ENCODE peak calls at places on chromosomes 13 and 19, in four cellular contexts. C, Y, A and G are unnamed samples.

GRCh38 chr19:40472516-40472915 is 5.7 kb downstream of the SPTBN4 start:
- DNase-seq in A (no peak), Y (no peak), C (no peak), G (no peak)

GRCh38 chr19:46892252-46893179 is 31.7 kb downstream of the ARHGAP35 start:
- DNase-seq in C (no peak), Y (no peak), A (no peak), G (no peak)

GRCh38 chr13:114004416-114005205 is 30.7 kb upstream of the C13orf46 start:
- DNase-seq in A (no peak), C (no peak), Y (peak), G (no peak)

GRCh38 chr13:77584111-77584510 is 48.6 kb downstream of the SCEL start:
- DNase-seq in C (no peak), Y (peak), A (no peak), G (no peak)

GRCh38 chr13:107927557-107927956 is 287.8 kb downstream of the LIG4 start:
- DNase-seq in A (no peak), Y (no peak), C (no peak), G (no peak)

GRCh38 chr13:39341238-39341637 is 261.8 kb downstream of the LHFPL6 start:
- DNase-seq in Y (no peak), C (no peak), A (no peak), G (no peak)

GRCh38 chr19:48737360-48737998 is 2.9 kb downstream of the RASIP1 start:
- DNase-seq in Y (no peak), C (no peak), A (no peak), G (no peak)

GRCh38 chr19:1649706-1650626 is 2.4 kb downstream of the TCF3 start:
- DNase-seq in Y (no peak), A (no peak), C (no peak), G (no peak)

GRCh38 chr19:48812094-48812929 is 1.5 kb upstream of the BCAT2 start:
- DNase-seq in Y (peak), A (peak), C (no peak), G (peak)

GRCh38 chr19:1224847-1225246 is 13.0 kb downstream of the CBARP start:
- DNase-seq in C (no peak), Y (no peak), A (no peak), G (no peak)

GRCh38 chr13:30679483-30680330 is 55.6 kb upstream of the ALOX5AP start:
- DNase-seq in A (no peak), C (no peak), Y (peak), G (no peak)

GRCh38 chr13:112714366-112714765 is 24.5 kb downstream of the ATP11A start:
- DNase-seq in Y (no peak), C (no peak), A (no peak), G (no peak)

GRCh38 chr13:93767231-93767916 is 540.8 kb downstream of the GPC6 start:
- DNase-seq in Y (no peak), C (no peak), A (no peak), G (no peak)

GRCh38 chr19:47445937-47446402 is 25.7 kb downstream of the SLC8A2 start:
- DNase-seq in Y (no peak), A (peak), C (no peak), G (no peak)

GRCh38 chr19:2428027-2428690 is 773 bp upstream of the TIMM13 start:
- DNase-seq in A (no peak), Y (peak), C (no peak), G (peak)

GRCh38 chr19:1291761-1292418 is 6.2 kb downstream of the EFNA2 start:
- DNase-seq in Y (no peak), A (no peak), C (no peak), G (no peak)

GRCh38 chr13:45119990-45120864 is at the start of gene GTF2F2:
- DNase-seq in A (peak), C (peak), Y (peak), G (peak)

GRCh38 chr19:13843104-13843921 is 33.6 kb upstream of the NANOS3 start:
- DNase-seq in C (no peak), Y (peak), A (no peak), G (peak)

GRCh38 chr19:9075064-9075964 is 11.5 kb upstream of the OR1M1 start:
- DNase-seq in Y (peak), A (no peak), C (peak), G (peak)

GRCh38 chr13:20814224-20814910 is 40.6 kb upstream of the EEF1AKMT1 start:
- DNase-seq in A (no peak), C (no peak), Y (peak), G (no peak)

GRCh38 chr19:311813-312261 is 20.6 kb upstream of the PLPP2 start:
- DNase-seq in C (no peak), Y (no peak), A (no peak), G (no peak)

GRCh38 chr13:48908381-48909087 is 67.2 kb upstream of the FNDC3A start:
- DNase-seq in A (no peak), Y (peak), C (no peak), G (no peak)

GRCh38 chr19:32339988-32340874 is 5.2 kb upstream of the ZNF507 start:
- DNase-seq in Y (peak), C (peak), A (peak), G (peak)

GRCh38 chr13:19089315-19089714 is 92.3 kb downstream of the TUBA3C start:
- DNase-seq in Y (no peak), A (no peak), C (peak), G (peak)

GRCh38 chr19:2138061-2138728 is 13.2 kb downstream of the AP3D1 start:
- DNase-seq in Y (no peak), C (no peak), A (no peak), G (no peak)

GRCh38 chr19:16886305-16886880 is 2.4 kb upstream of the F2RL3 start:
- DNase-seq in Y (peak), A (no peak), C (no peak), G (peak)

GRCh38 chr13:111909501-111909900 is 157.4 kb upstream of the SOX1 start:
- DNase-seq in C (no peak), Y (no peak), A (no peak), G (no peak)

GRCh38 chr13:35771898-35772297 is 295.4 kb upstream of the MAB21L1 start:
- DNase-seq in C (no peak), Y (peak), A (no peak), G (peak)